ENCODE peak calls at places on chromosome 5, in seven cellular contexts. One of them, this sample, is unnamed.

GRCh38 chr5:55159763-55160492 is at the start of gene GPX8:
- ATAC-seq in left ventricle myocardium superior: peak
- ATAC-seq in psoas muscle: peak
- ATAC-seq in aorta: peak
- ATAC-seq in left cardiac atrium: peak
- ATAC-seq in activated B cell treated with CpG ODN at 0.5 μM for 24 hours: no peak
- ATAC-seq in body of pancreas: peak
- ATAC-seq in this sample: no peak

GRCh38 chr5:149857499-149857898 is 87.1 kb downstream of the PDE6A start:
- ATAC-seq in left ventricle myocardium superior: peak
- ATAC-seq in psoas muscle: peak
- ATAC-seq in aorta: no peak
- ATAC-seq in left cardiac atrium: peak
- ATAC-seq in activated B cell treated with CpG ODN at 0.5 μM for 24 hours: no peak
- ATAC-seq in body of pancreas: peak
- ATAC-seq in this sample: no peak

GRCh38 chr5:36657563-36657995 is 51.2 kb downstream of the SLC1A3 start:
- ATAC-seq in left ventricle myocardium superior: peak
- ATAC-seq in psoas muscle: peak
- ATAC-seq in aorta: peak
- ATAC-seq in left cardiac atrium: peak
- ATAC-seq in activated B cell treated with CpG ODN at 0.5 μM for 24 hours: no peak
- ATAC-seq in body of pancreas: peak
- ATAC-seq in this sample: no peak

GRCh38 chr5:39519566-39520231 is 94.9 kb upstream of the DAB2 start:
- ATAC-seq in left ventricle myocardium superior: peak
- ATAC-seq in psoas muscle: no peak
- ATAC-seq in aorta: no peak
- ATAC-seq in left cardiac atrium: peak
- ATAC-seq in activated B cell treated with CpG ODN at 0.5 μM for 24 hours: no peak
- ATAC-seq in body of pancreas: no peak
- ATAC-seq in this sample: no peak

GRCh38 chr5:151947924-151948323 is 23.3 kb upstream of the GLRA1 start:
- ATAC-seq in left ventricle myocardium superior: no peak
- ATAC-seq in psoas muscle: no peak
- ATAC-seq in aorta: no peak
- ATAC-seq in left cardiac atrium: no peak
- ATAC-seq in activated B cell treated with CpG ODN at 0.5 μM for 24 hours: no peak
- ATAC-seq in body of pancreas: no peak
- ATAC-seq in this sample: no peak

GRCh38 chr5:168117469-168117868 is 174.0 kb upstream of the WWC1 start:
- ATAC-seq in left ventricle myocardium superior: no peak
- ATAC-seq in psoas muscle: no peak
- ATAC-seq in aorta: no peak
- ATAC-seq in left cardiac atrium: no peak
- ATAC-seq in activated B cell treated with CpG ODN at 0.5 μM for 24 hours: no peak
- ATAC-seq in body of pancreas: no peak
- ATAC-seq in this sample: no peak

GRCh38 chr5:57488308-57488955 is 5.8 kb upstream of the ACTBL2 start:
- ATAC-seq in left ventricle myocardium superior: peak
- ATAC-seq in psoas muscle: no peak
- ATAC-seq in aorta: no peak
- ATAC-seq in left cardiac atrium: peak
- ATAC-seq in activated B cell treated with CpG ODN at 0.5 μM for 24 hours: no peak
- ATAC-seq in body of pancreas: no peak
- ATAC-seq in this sample: no peak

GRCh38 chr5:133685402-133686018 is 73.2 kb upstream of the FSTL4 start:
- ATAC-seq in left ventricle myocardium superior: no peak
- ATAC-seq in psoas muscle: no peak
- ATAC-seq in aorta: no peak
- ATAC-seq in left cardiac atrium: no peak
- ATAC-seq in activated B cell treated with CpG ODN at 0.5 μM for 24 hours: no peak
- ATAC-seq in body of pancreas: no peak
- ATAC-seq in this sample: no peak

GRCh38 chr5:180787711-180788431 is 14.7 kb downstream of the MGAT1 start:
- ATAC-seq in left ventricle myocardium superior: no peak
- ATAC-seq in psoas muscle: no peak
- ATAC-seq in aorta: no peak
- ATAC-seq in left cardiac atrium: no peak
- ATAC-seq in activated B cell treated with CpG ODN at 0.5 μM for 24 hours: no peak
- ATAC-seq in body of pancreas: no peak
- ATAC-seq in this sample: no peak

GRCh38 chr5:16737173-16737572 is 120.4 kb upstream of the RETREG1 start:
- ATAC-seq in left ventricle myocardium superior: no peak
- ATAC-seq in psoas muscle: no peak
- ATAC-seq in aorta: no peak
- ATAC-seq in left cardiac atrium: no peak
- ATAC-seq in activated B cell treated with CpG ODN at 0.5 μM for 24 hours: no peak
- ATAC-seq in body of pancreas: no peak
- ATAC-seq in this sample: peak

GRCh38 chr5:125698420-125698819 is 724.8 kb upstream of the GRAMD2B start:
- ATAC-seq in left ventricle myocardium superior: no peak
- ATAC-seq in psoas muscle: no peak
- ATAC-seq in aorta: no peak
- ATAC-seq in left cardiac atrium: no peak
- ATAC-seq in activated B cell treated with CpG ODN at 0.5 μM for 24 hours: no peak
- ATAC-seq in body of pancreas: no peak
- ATAC-seq in this sample: no peak

GRCh38 chr5:111119856-111120255 is 27.7 kb downstream of the WDR36 start:
- ATAC-seq in left ventricle myocardium superior: no peak
- ATAC-seq in psoas muscle: no peak
- ATAC-seq in aorta: no peak
- ATAC-seq in left cardiac atrium: no peak
- ATAC-seq in activated B cell treated with CpG ODN at 0.5 μM for 24 hours: no peak
- ATAC-seq in body of pancreas: no peak
- ATAC-seq in this sample: peak

GRCh38 chr5:132364319-132364718 is 5.2 kb upstream of the SLC22A5 start:
- ATAC-seq in left ventricle myocardium superior: peak
- ATAC-seq in psoas muscle: peak
- ATAC-seq in aorta: peak
- ATAC-seq in left cardiac atrium: peak
- ATAC-seq in activated B cell treated with CpG ODN at 0.5 μM for 24 hours: no peak
- ATAC-seq in body of pancreas: peak
- ATAC-seq in this sample: no peak

GRCh38 chr5:127210082-127210481 is 80.5 kb upstream of the MEGF10 start:
- ATAC-seq in left ventricle myocardium superior: no peak
- ATAC-seq in psoas muscle: no peak
- ATAC-seq in aorta: no peak
- ATAC-seq in left cardiac atrium: no peak
- ATAC-seq in activated B cell treated with CpG ODN at 0.5 μM for 24 hours: no peak
- ATAC-seq in body of pancreas: no peak
- ATAC-seq in this sample: no peak

GRCh38 chr5:57338068-57338848 is 144.4 kb downstream of the ACTBL2 start:
- ATAC-seq in left ventricle myocardium superior: peak
- ATAC-seq in psoas muscle: no peak
- ATAC-seq in aorta: no peak
- ATAC-seq in left cardiac atrium: peak
- ATAC-seq in activated B cell treated with CpG ODN at 0.5 μM for 24 hours: no peak
- ATAC-seq in body of pancreas: peak
- ATAC-seq in this sample: peak

GRCh38 chr5:3122216-3122615 is 370.7 kb upstream of the IRX2 start:
- ATAC-seq in left ventricle myocardium superior: no peak
- ATAC-seq in psoas muscle: no peak
- ATAC-seq in aorta: no peak
- ATAC-seq in left cardiac atrium: no peak
- ATAC-seq in activated B cell treated with CpG ODN at 0.5 μM for 24 hours: no peak
- ATAC-seq in body of pancreas: no peak
- ATAC-seq in this sample: no peak